ENCODE peak calls at places on chromosomes 2 and 18, in ten cellular contexts. A is SW 1271; M is B cell; H is mucosa of gallbladder; U is CD8-positive, alpha-beta memory T cell; F is choroid plexus epithelial cell; W is frontal cortex; Y is GOT3; E is SK-N-DZ; Q is kidney epithelial cell. J is an unnamed sample.

GRCh38 chr2:201507725-201508124 is 56.2 kb downstream of the STRADB start:
- DNase-seq in E (no peak), M (no peak), F (no peak), A (no peak), U (no peak), Q (no peak), H (no peak), Y (no peak), W (no peak), J (no peak)

GRCh38 chr2:234951386-234952269 is at the start of gene SH3BP4:
- DNase-seq in H (peak), Q (no peak), F (peak), Y (no peak), M (no peak), A (no peak), W (peak), U (no peak), E (peak), J (peak)

GRCh38 chr2:120949027-120949956 is 213.6 kb downstream of the GLI2 start:
- DNase-seq in M (no peak), A (no peak), E (peak), F (no peak), H (no peak), Y (no peak), U (no peak), Q (no peak), W (no peak), J (peak)

GRCh38 chr2:63614448-63614968 is 25.7 kb downstream of the MDH1 start:
- DNase-seq in Y (no peak), E (no peak), Q (peak), A (no peak), F (peak), W (no peak), M (no peak), H (no peak), U (no peak), J (no peak)

GRCh38 chr2:100819365-100820345 is at the start of gene NPAS2:
- DNase-seq in W (peak), U (no peak), M (no peak), A (no peak), F (peak), E (no peak), Q (no peak), Y (no peak), H (no peak), J (peak)

GRCh38 chr2:67046568-67046967 is 350.6 kb upstream of the ETAA1 start:
- DNase-seq in F (no peak), A (no peak), U (no peak), W (no peak), M (no peak), Q (no peak), E (no peak), H (no peak), Y (no peak), J (no peak)

GRCh38 chr2:238942080-238942761 is 94.3 kb downstream of the TWIST2 start:
- DNase-seq in A (no peak), W (no peak), Q (no peak), H (no peak), U (no peak), E (no peak), Y (no peak), F (no peak), M (no peak), J (no peak)

GRCh38 chr18:34128436-34128835 is 96.3 kb downstream of the NOL4 start:
- DNase-seq in E (no peak), F (peak), W (no peak), U (no peak), Y (no peak), Q (no peak), H (no peak), M (no peak), A (no peak), J (no peak)

GRCh38 chr2:232321156-232321816 is 57.3 kb upstream of the ALPP start:
- DNase-seq in H (no peak), M (no peak), U (peak), F (no peak), A (no peak), Q (no peak), W (no peak), Y (no peak), E (no peak), J (no peak)

GRCh38 chr2:227324671-227325055 is 388 bp upstream of the MFF start:
- DNase-seq in U (no peak), M (no peak), W (peak), Q (no peak), E (no peak), H (no peak), F (peak), A (no peak), Y (no peak), J (peak)

GRCh38 chr2:32947076-32947483 is 327 bp downstream of the LTBP1 start:
- DNase-seq in A (no peak), M (no peak), F (peak), U (no peak), Y (no peak), H (no peak), E (no peak), W (peak), Q (no peak), J (peak)

GRCh38 chr2:234500394-234501006 is 3.6 kb upstream of the ARL4C start:
- DNase-seq in W (no peak), U (peak), E (peak), Q (no peak), A (peak), F (peak), H (peak), M (peak), Y (no peak), J (peak)

GRCh38 chr2:69716555-69717120 is 25.3 kb upstream of the ANXA4 start:
- DNase-seq in Q (no peak), Y (no peak), U (no peak), W (no peak), E (no peak), M (no peak), F (peak), H (no peak), A (no peak), J (no peak)

GRCh38 chr2:235723811-235724465 is 230.1 kb downstream of the AGAP1 start:
- DNase-seq in Q (no peak), U (no peak), A (no peak), E (no peak), H (no peak), Y (no peak), W (no peak), M (no peak), F (no peak), J (no peak)

GRCh38 chr2:163247151-163247872 is 408.7 kb upstream of the KCNH7 start:
- DNase-seq in E (no peak), F (no peak), M (no peak), W (no peak), H (no peak), Q (no peak), A (no peak), Y (no peak), U (no peak), J (no peak)

GRCh38 chr2:1640301-1641135 is 103.8 kb downstream of the PXDN start:
- DNase-seq in E (no peak), F (no peak), Q (no peak), W (no peak), A (no peak), U (no peak), H (no peak), M (no peak), Y (no peak), J (no peak)

GRCh38 chr18:79542876-79543750 is 136.5 kb upstream of the CTDP1 start:
- DNase-seq in Q (no peak), E (no peak), M (peak), H (no peak), U (no peak), W (no peak), Y (no peak), F (no peak), A (no peak), J (no peak)

GRCh38 chr2:128273469-128274081 is 45.1 kb downstream of the HS6ST1 start:
- DNase-seq in H (no peak), W (no peak), E (no peak), Y (no peak), Q (no peak), F (no peak), A (no peak), M (no peak), U (peak), J (no peak)

GRCh38 chr2:68385232-68385906 is 20.3 kb downstream of the PLEK start:
- DNase-seq in M (peak), Y (no peak), E (no peak), A (no peak), Q (no peak), U (peak), W (no peak), F (no peak), H (no peak), J (no peak)

GRCh38 chr2:201754683-201755415 is 25.9 kb downstream of the ALS2 start:
- DNase-seq in Q (no peak), Y (no peak), E (no peak), F (peak), H (no peak), A (no peak), M (no peak), U (no peak), W (no peak), J (no peak)

GRCh38 chr18:31399336-31400032 is 22.9 kb downstream of the DSG4 start:
- DNase-seq in U (no peak), E (no peak), M (no peak), H (no peak), A (no peak), F (peak), Y (no peak), W (no peak), Q (peak), J (no peak)

GRCh38 chr18:48703033-48703386 is 164.2 kb downstream of the CTIF start:
- DNase-seq in E (no peak), H (no peak), Q (no peak), U (no peak), M (no peak), A (no peak), W (no peak), F (no peak), Y (no peak), J (no peak)

GRCh38 chr2:200525066-200525465 is 941 bp upstream of the SGO2 start:
- DNase-seq in M (no peak), A (no peak), Q (no peak), H (no peak), W (no peak), F (no peak), E (no peak), Y (no peak), U (no peak), J (no peak)

GRCh38 chr2:219570924-219571310 is 422 bp downstream of the OBSL1 start:
- DNase-seq in F (peak), Y (no peak), U (no peak), A (no peak), M (no peak), H (no peak), W (no peak), E (no peak), Q (no peak), J (no peak)

GRCh38 chr2:439540-440465 is 151.9 kb upstream of the ALKAL2 start:
- DNase-seq in H (no peak), E (no peak), W (no peak), M (no peak), A (no peak), F (no peak), U (no peak), Y (no peak), Q (no peak), J (no peak)

GRCh38 chr2:54099370-54099769 is 16.0 kb upstream of the ACYP2 start:
- DNase-seq in W (no peak), U (no peak), E (no peak), M (no peak), A (no peak), Y (no peak), H (no peak), Q (no peak), F (no peak), J (no peak)

GRCh38 chr2:70685771-70686171 is 82.2 kb downstream of the ADD2 start:
- DNase-seq in W (no peak), F (no peak), A (no peak), Q (no peak), Y (no peak), H (no peak), M (no peak), E (peak), U (no peak), J (peak)

GRCh38 chr2:136212426-136213378 is 94.8 kb upstream of the CXCR4 start:
- DNase-seq in M (peak), F (no peak), H (no peak), Y (no peak), U (peak), Q (no peak), A (no peak), W (no peak), E (no peak), J (no peak)

GRCh38 chr2:209411296-209411695 is 12.6 kb upstream of the MAP2 start:
- DNase-seq in H (no peak), U (no peak), M (no peak), Y (no peak), F (no peak), A (no peak), E (no peak), W (no peak), Q (no peak), J (no peak)

GRCh38 chr2:236688563-236689392 is 119.2 kb downstream of the ACKR3 start:
- DNase-seq in F (no peak), A (no peak), Y (no peak), W (no peak), M (no peak), Q (no peak), H (no peak), E (no peak), U (no peak), J (no peak)

GRCh38 chr2:240962371-240963064 is 35.9 kb upstream of the SNED1 start:
- DNase-seq in Y (no peak), W (no peak), F (peak), H (peak), M (no peak), U (no peak), E (peak), Q (no peak), A (no peak), J (no peak)

GRCh38 chr18:69585696-69586095 is 185.0 kb downstream of the DOK6 start:
- DNase-seq in W (no peak), E (peak), M (no peak), A (no peak), Q (no peak), F (no peak), H (no peak), U (no peak), Y (no peak), J (no peak)

GRCh38 chr18:7608174-7608550 is 41.0 kb downstream of the PTPRM start:
- DNase-seq in W (no peak), A (no peak), Q (no peak), U (no peak), H (no peak), M (no peak), F (peak), Y (no peak), E (no peak), J (no peak)

J was measured in K562.